ENCODE peak calls at places on chromosome 21, in six cellular contexts. One of them, this sample, is unnamed.

GRCh38 chr21:44054710-44055109 is 42.6 kb downstream of the TRAPPC10 start:
- DNase-seq in PC-3: no peak
- DNase-seq in AG08395: peak
- DNase-seq in memory B cell: no peak
- DNase-seq in fibroblast of mammary gland: peak
- DNase-seq in CMK: no peak
- DNase-seq in this sample: peak

GRCh38 chr21:41720250-41720649 is 46.6 kb downstream of the RIPK4 start:
- DNase-seq in AG08395: no peak
- DNase-seq in CMK: no peak
- DNase-seq in memory B cell: no peak
- DNase-seq in PC-3: no peak
- DNase-seq in fibroblast of mammary gland: no peak
- DNase-seq in this sample: no peak

GRCh38 chr21:16195476-16195875 is 465.7 kb downstream of the USP25 start:
- DNase-seq in memory B cell: no peak
- DNase-seq in CMK: peak
- DNase-seq in fibroblast of mammary gland: peak
- DNase-seq in PC-3: no peak
- DNase-seq in AG08395: peak
- DNase-seq in this sample: peak

GRCh38 chr21:44756416-44757185 is 45.0 kb downstream of the UBE2G2 start:
- DNase-seq in AG08395: no peak
- DNase-seq in CMK: no peak
- DNase-seq in PC-3: no peak
- DNase-seq in memory B cell: no peak
- DNase-seq in fibroblast of mammary gland: peak
- DNase-seq in this sample: no peak

GRCh38 chr21:25103500-25104207 is 503.6 kb downstream of the MRPL39 start:
- DNase-seq in AG08395: no peak
- DNase-seq in PC-3: no peak
- DNase-seq in memory B cell: no peak
- DNase-seq in CMK: no peak
- DNase-seq in fibroblast of mammary gland: peak
- DNase-seq in this sample: no peak

GRCh38 chr21:41477641-41478318 is 30.2 kb downstream of the TMPRSS2 start:
- DNase-seq in AG08395: peak
- DNase-seq in CMK: no peak
- DNase-seq in memory B cell: no peak
- DNase-seq in PC-3: no peak
- DNase-seq in fibroblast of mammary gland: no peak
- DNase-seq in this sample: peak

GRCh38 chr21:15761508-15762100 is 31.8 kb downstream of the USP25 start:
- DNase-seq in memory B cell: no peak
- DNase-seq in fibroblast of mammary gland: no peak
- DNase-seq in AG08395: no peak
- DNase-seq in CMK: no peak
- DNase-seq in PC-3: no peak
- DNase-seq in this sample: no peak

GRCh38 chr21:41774467-41775151 is 7.8 kb upstream of the RIPK4 start:
- DNase-seq in PC-3: no peak
- DNase-seq in AG08395: no peak
- DNase-seq in fibroblast of mammary gland: no peak
- DNase-seq in CMK: no peak
- DNase-seq in memory B cell: no peak
- DNase-seq in this sample: no peak

GRCh38 chr21:38148046-38148445 is 108.7 kb upstream of the KCNJ15 start:
- DNase-seq in memory B cell: no peak
- DNase-seq in fibroblast of mammary gland: no peak
- DNase-seq in AG08395: no peak
- DNase-seq in CMK: no peak
- DNase-seq in PC-3: peak
- DNase-seq in this sample: no peak

GRCh38 chr21:33302055-33302454 is 22.7 kb upstream of the IFNAR1 start:
- DNase-seq in CMK: no peak
- DNase-seq in AG08395: no peak
- DNase-seq in fibroblast of mammary gland: no peak
- DNase-seq in memory B cell: no peak
- DNase-seq in PC-3: no peak
- DNase-seq in this sample: no peak

GRCh38 chr21:42843021-42843420 is 36.3 kb downstream of the WDR4 start:
- DNase-seq in memory B cell: no peak
- DNase-seq in AG08395: no peak
- DNase-seq in PC-3: no peak
- DNase-seq in CMK: no peak
- DNase-seq in fibroblast of mammary gland: no peak
- DNase-seq in this sample: no peak

GRCh38 chr21:37971390-37971789 is 55.1 kb upstream of the KCNJ6 start:
- DNase-seq in fibroblast of mammary gland: no peak
- DNase-seq in AG08395: no peak
- DNase-seq in CMK: no peak
- DNase-seq in memory B cell: no peak
- DNase-seq in PC-3: no peak
- DNase-seq in this sample: no peak

GRCh38 chr21:43812139-43812821 is 22.9 kb downstream of the RRP1 start:
- DNase-seq in CMK: no peak
- DNase-seq in PC-3: no peak
- DNase-seq in memory B cell: no peak
- DNase-seq in fibroblast of mammary gland: no peak
- DNase-seq in AG08395: peak
- DNase-seq in this sample: no peak

GRCh38 chr21:27423906-27424595 is 457.2 kb upstream of the ADAMTS5 start:
- DNase-seq in PC-3: no peak
- DNase-seq in AG08395: no peak
- DNase-seq in memory B cell: no peak
- DNase-seq in fibroblast of mammary gland: peak
- DNase-seq in CMK: no peak
- DNase-seq in this sample: peak

GRCh38 chr21:14120091-14120734 is 90.5 kb downstream of the LIPI start:
- DNase-seq in fibroblast of mammary gland: peak
- DNase-seq in CMK: peak
- DNase-seq in AG08395: peak
- DNase-seq in PC-3: peak
- DNase-seq in memory B cell: no peak
- DNase-seq in this sample: peak

GRCh38 chr21:39696620-39697019 is 48.4 kb upstream of the IGSF5 start:
- DNase-seq in CMK: no peak
- DNase-seq in fibroblast of mammary gland: peak
- DNase-seq in memory B cell: no peak
- DNase-seq in AG08395: no peak
- DNase-seq in PC-3: no peak
- DNase-seq in this sample: no peak

GRCh38 chr21:25385912-25386474 is 221.3 kb downstream of the MRPL39 start:
- DNase-seq in memory B cell: no peak
- DNase-seq in AG08395: peak
- DNase-seq in CMK: peak
- DNase-seq in PC-3: peak
- DNase-seq in fibroblast of mammary gland: peak
- DNase-seq in this sample: peak

GRCh38 chr21:45640888-45641479 is 2.5 kb upstream of the PCBP3 start:
- DNase-seq in PC-3: peak
- DNase-seq in AG08395: peak
- DNase-seq in CMK: no peak
- DNase-seq in fibroblast of mammary gland: peak
- DNase-seq in memory B cell: no peak
- DNase-seq in this sample: no peak

GRCh38 chr21:31201548-31201947 is 142.5 kb downstream of the TIAM1 start:
- DNase-seq in AG08395: peak
- DNase-seq in PC-3: no peak
- DNase-seq in fibroblast of mammary gland: peak
- DNase-seq in CMK: no peak
- DNase-seq in memory B cell: no peak
- DNase-seq in this sample: peak

GRCh38 chr21:41360072-41360821 is 1.6 kb upstream of the MX2 start:
- DNase-seq in AG08395: peak
- DNase-seq in memory B cell: no peak
- DNase-seq in CMK: no peak
- DNase-seq in PC-3: peak
- DNase-seq in fibroblast of mammary gland: peak
- DNase-seq in this sample: no peak

GRCh38 chr21:32806810-32807386 is 35.3 kb upstream of the PAXBP1 start:
- DNase-seq in memory B cell: no peak
- DNase-seq in CMK: no peak
- DNase-seq in PC-3: no peak
- DNase-seq in AG08395: no peak
- DNase-seq in fibroblast of mammary gland: peak
- DNase-seq in this sample: peak

GRCh38 chr21:46110499-46111192 is 12.7 kb downstream of the COL6A2 start:
- DNase-seq in memory B cell: peak
- DNase-seq in PC-3: no peak
- DNase-seq in fibroblast of mammary gland: peak
- DNase-seq in CMK: no peak
- DNase-seq in AG08395: peak
- DNase-seq in this sample: no peak

GRCh38 chr21:38847556-38847955 is 41.8 kb downstream of the ETS2 start:
- DNase-seq in fibroblast of mammary gland: no peak
- DNase-seq in CMK: no peak
- DNase-seq in PC-3: peak
- DNase-seq in memory B cell: no peak
- DNase-seq in AG08395: no peak
- DNase-seq in this sample: no peak

GRCh38 chr21:33673473-33673872 is 31.2 kb downstream of the ITSN1 start:
- DNase-seq in CMK: no peak
- DNase-seq in AG08395: no peak
- DNase-seq in memory B cell: no peak
- DNase-seq in PC-3: no peak
- DNase-seq in fibroblast of mammary gland: no peak
- DNase-seq in this sample: no peak

GRCh38 chr21:41451753-41452676 is 26.0 kb downstream of the MX1 start:
- DNase-seq in PC-3: peak
- DNase-seq in memory B cell: no peak
- DNase-seq in CMK: no peak
- DNase-seq in fibroblast of mammary gland: no peak
- DNase-seq in AG08395: no peak
- DNase-seq in this sample: no peak

GRCh38 chr21:34514576-34515135 is 2.6 kb upstream of the KCNE1 start:
- DNase-seq in PC-3: no peak
- DNase-seq in memory B cell: no peak
- DNase-seq in fibroblast of mammary gland: no peak
- DNase-seq in AG08395: no peak
- DNase-seq in CMK: no peak
- DNase-seq in this sample: no peak

GRCh38 chr21:45050786-45051489 is 23.4 kb upstream of the ADARB1 start:
- DNase-seq in AG08395: no peak
- DNase-seq in memory B cell: no peak
- DNase-seq in CMK: no peak
- DNase-seq in PC-3: peak
- DNase-seq in fibroblast of mammary gland: peak
- DNase-seq in this sample: peak

GRCh38 chr21:26425576-26425975 is 147.5 kb downstream of the CYYR1 start:
- DNase-seq in AG08395: no peak
- DNase-seq in memory B cell: no peak
- DNase-seq in PC-3: no peak
- DNase-seq in fibroblast of mammary gland: no peak
- DNase-seq in CMK: no peak
- DNase-seq in this sample: no peak

GRCh38 chr21:31185663-31186062 is 147.4 kb upstream of the KRTAP19-8 start:
- DNase-seq in memory B cell: no peak
- DNase-seq in CMK: no peak
- DNase-seq in PC-3: no peak
- DNase-seq in AG08395: no peak
- DNase-seq in fibroblast of mammary gland: no peak
- DNase-seq in this sample: no peak

GRCh38 chr21:42830456-42831455 is 48.6 kb downstream of the WDR4 start:
- DNase-seq in PC-3: peak
- DNase-seq in fibroblast of mammary gland: no peak
- DNase-seq in CMK: no peak
- DNase-seq in memory B cell: no peak
- DNase-seq in AG08395: no peak
- DNase-seq in this sample: no peak

GRCh38 chr21:45154511-45155508 is 80.4 kb downstream of the ADARB1 start:
- DNase-seq in PC-3: no peak
- DNase-seq in fibroblast of mammary gland: peak
- DNase-seq in CMK: no peak
- DNase-seq in AG08395: peak
- DNase-seq in memory B cell: no peak
- DNase-seq in this sample: peak